ENCODE peak calls at places on chromosomes 13 and 19, in six cellular contexts. S is thyroid gland, X is endodermal cell, M is WTC11, Z is fibroblast of the aortic adventitia, F is A549. W is an unnamed sample.

GRCh38 chr19:17734146-17734545 is 14.9 kb downstream of the MAP1S start:
- DNase-seq in Z (no peak), X (no peak), F (no peak), M (no peak), S (no peak), W (no peak)

GRCh38 chr19:41025411-41025810 is 34.3 kb downstream of the CYP2B6 start:
- DNase-seq in X (no peak), Z (no peak), F (no peak), S (no peak), M (no peak), W (no peak)

GRCh38 chr13:105220063-105220462 is 1315.4 kb downstream of the EFNB2 start:
- DNase-seq in F (no peak), S (no peak), X (no peak), Z (no peak), M (no peak), W (no peak)

GRCh38 chr19:35782589-35782988 is 7.2 kb downstream of the ARHGAP33 start:
- DNase-seq in S (no peak), Z (no peak), M (no peak), X (no peak), F (no peak), W (no peak)

GRCh38 chr19:2176336-2176994 is 12.7 kb downstream of the DOT1L start:
- DNase-seq in X (no peak), M (no peak), F (no peak), Z (no peak), S (peak), W (no peak)

GRCh38 chr13:26961890-26962615 is 201.5 kb upstream of the GPR12 start:
- DNase-seq in F (no peak), X (no peak), M (no peak), S (no peak), Z (no peak), W (no peak)

GRCh38 chr19:2337329-2337707 is 8.8 kb downstream of the SPPL2B start:
- DNase-seq in S (no peak), X (peak), M (peak), F (no peak), Z (peak), W (no peak)

GRCh38 chr13:92807343-92807742 is 419.3 kb upstream of the GPC6 start:
- DNase-seq in S (no peak), F (no peak), M (no peak), Z (peak), X (no peak), W (no peak)

GRCh38 chr19:20162821-20163220 is 4.2 kb upstream of the ZNF486 start:
- DNase-seq in Z (no peak), S (no peak), F (no peak), M (no peak), X (no peak), W (peak)

GRCh38 chr19:35813043-35813890 is 622 bp upstream of the PRODH2 start:
- DNase-seq in Z (no peak), M (no peak), X (no peak), F (no peak), S (no peak), W (no peak)

GRCh38 chr13:60163525-60164471 is at the start of gene DIAPH3:
- DNase-seq in S (peak), X (peak), Z (peak), M (peak), F (peak), W (peak)

GRCh38 chr19:11421607-11422098 is 2.5 kb upstream of the RGL3 start:
- DNase-seq in Z (no peak), M (peak), F (no peak), X (peak), S (peak), W (peak)

GRCh38 chr13:40318366-40318765 is 348.1 kb downstream of the FOXO1 start:
- DNase-seq in X (no peak), M (no peak), S (peak), Z (no peak), F (no peak), W (no peak)

GRCh38 chr13:110528371-110528770 is 33.2 kb downstream of the RAB20 start:
- DNase-seq in F (no peak), M (no peak), Z (peak), X (no peak), S (no peak), W (no peak)

GRCh38 chr19:46945668-46946067 is 74.0 kb upstream of the NPAS1 start:
- DNase-seq in X (no peak), S (peak), F (no peak), M (no peak), Z (peak), W (no peak)

GRCh38 chr13:76868451-76868850 is 17.8 kb downstream of the KCTD12 start:
- DNase-seq in Z (no peak), S (no peak), X (no peak), F (no peak), M (no peak), W (no peak)

GRCh38 chr19:12757544-12758274 is 6.1 kb downstream of the BEST2 start:
- DNase-seq in M (peak), F (peak), S (peak), Z (peak), X (peak), W (peak)

GRCh38 chr13:94248454-94249233 is 230.8 kb downstream of the DCT start:
- DNase-seq in F (no peak), X (no peak), S (no peak), Z (peak), M (no peak), W (no peak)

GRCh38 chr19:42497492-42498226 is 30.6 kb downstream of the CEACAM1 start:
- DNase-seq in M (no peak), Z (no peak), F (peak), S (no peak), X (no peak), W (no peak)

GRCh38 chr19:403221-404036 is 5.5 kb downstream of the C2CD4C start:
- DNase-seq in S (peak), F (no peak), X (peak), Z (no peak), M (no peak), W (no peak)

GRCh38 chr19:51703655-51704515 is 10.8 kb downstream of the SPACA6 start:
- DNase-seq in M (peak), Z (peak), X (peak), S (peak), F (peak), W (peak)

GRCh38 chr13:29160862-29161261 is 340.7 kb downstream of the MTUS2 start:
- DNase-seq in S (no peak), X (no peak), F (no peak), Z (no peak), M (no peak), W (no peak)

GRCh38 chr19:31574251-31574973 is 225.2 kb upstream of the TSHZ3 start:
- DNase-seq in F (no peak), Z (no peak), S (no peak), M (no peak), X (peak), W (no peak)

GRCh38 chr19:2477141-2477710 is 1.3 kb downstream of the GADD45B start:
- DNase-seq in S (peak), Z (peak), M (no peak), X (peak), F (no peak), W (no peak)

GRCh38 chr13:95937700-95938320 is 115.4 kb downstream of the UGGT2 start:
- DNase-seq in M (no peak), F (no peak), Z (no peak), X (no peak), S (no peak), W (no peak)

GRCh38 chr19:5424192-5424973 is 30.8 kb upstream of the ZNRF4 start:
- DNase-seq in X (no peak), M (no peak), Z (no peak), S (no peak), F (no peak), W (no peak)

GRCh38 chr13:79631260-79631659 is 150.3 kb downstream of the NDFIP2 start:
- DNase-seq in S (peak), X (no peak), F (peak), Z (peak), M (no peak), W (no peak)

GRCh38 chr19:49475995-49476880 is 2.2 kb downstream of the FLT3LG start:
- DNase-seq in F (peak), X (peak), M (peak), S (peak), Z (no peak), W (peak)

GRCh38 chr19:18846862-18847515 is 15.2 kb downstream of the UPF1 start:
- DNase-seq in M (peak), X (peak), F (peak), Z (peak), S (peak), W (peak)

GRCh38 chr19:51398096-51398704 is 7.8 kb upstream of the C19orf84 start:
- DNase-seq in S (no peak), Z (peak), M (no peak), F (peak), X (no peak), W (no peak)

GRCh38 chr19:28012361-28012760 is 1200.6 kb downstream of the UQCRFS1 start:
- DNase-seq in Z (no peak), S (no peak), X (peak), M (peak), F (no peak), W (peak)
- TF ChIP-seq CTCF in Z (no peak), S (no peak), X (peak), M (peak), F (no peak), W (no peak)

GRCh38 chr13:70842062-70842644 is 733.9 kb upstream of the KLHL1 start:
- DNase-seq in F (no peak), S (no peak), X (peak), M (no peak), Z (no peak), W (no peak)
- TF ChIP-seq CTCF in F (no peak), S (no peak), X (peak), M (no peak), Z (no peak), W (no peak)

GRCh38 chr13:47004022-47004421 is 107.2 kb upstream of the HTR2A start:
- DNase-seq in M (no peak), Z (peak), F (no peak), S (no peak), X (no peak), W (no peak)
- TF ChIP-seq CTCF in M (no peak), Z (peak), F (no peak), S (no peak), X (peak), W (no peak)

GRCh38 chr13:44932171-44932849 is 57.0 kb downstream of the NUFIP1 start:
- DNase-seq in X (no peak), S (no peak), Z (peak), F (no peak), M (no peak), W (no peak)
- TF ChIP-seq CTCF in X (no peak), S (no peak), Z (no peak), F (no peak), M (no peak), W (no peak)

GRCh38 chr13:48579167-48579918 is 46.5 kb upstream of the RCBTB2 start:
- DNase-seq in F (no peak), M (no peak), X (no peak), Z (no peak), S (no peak), W (no peak)

GRCh38 chr13:48580886-48581285 is 48.0 kb upstream of the RCBTB2 start:
- DNase-seq in X (no peak), F (no peak), S (no peak), M (no peak), Z (peak), W (no peak)

GRCh38 chr13:48576448-48576993 is 43.6 kb upstream of the RCBTB2 start:
- DNase-seq in F (no peak), X (no peak), S (no peak), M (no peak), Z (no peak), W (no peak)

GRCh38 chr13:48580185-48580803 is 47.4 kb upstream of the RCBTB2 start:
- DNase-seq in S (peak), F (peak), Z (peak), M (peak), X (peak), W (peak)

GRCh38 chr13:48578516-48579166 is 45.8 kb upstream of the RCBTB2 start:
- DNase-seq in Z (no peak), S (no peak), M (no peak), F (no peak), X (no peak), W (no peak)
- TF ChIP-seq CTCF in Z (no peak), S (no peak), M (no peak), F (no peak), X (no peak), W (no peak)

GRCh38 chr13:20177049-20177831 is 15.5 kb downstream of the GJB2 start:
- DNase-seq in X (peak), Z (no peak), F (no peak), M (no peak), S (no peak), W (no peak)
- TF ChIP-seq CTCF in X (no peak), Z (no peak), F (no peak), M (no peak), S (no peak), W (no peak)

GRCh38 chr19:34431681-34432402 is 3.7 kb downstream of the UBA2 start:
- DNase-seq in F (no peak), X (no peak), Z (no peak), M (no peak), S (no peak), W (no peak)

GRCh38 chr19:34429553-34429952 is 1.4 kb downstream of the UBA2 start:
- DNase-seq in F (no peak), M (no peak), S (no peak), X (no peak), Z (no peak), W (no peak)

GRCh38 chr19:34430738-34431625 is 2.8 kb downstream of the UBA2 start:
- DNase-seq in M (peak), S (no peak), F (peak), Z (peak), X (peak), W (peak)

GRCh38 chr19:34426096-34426661 is 2.0 kb upstream of the UBA2 start:
- DNase-seq in X (no peak), S (no peak), Z (no peak), M (no peak), F (no peak), W (no peak)

GRCh38 chr19:34428549-34429285 is 536 bp downstream of the UBA2 start:
- DNase-seq in F (peak), Z (peak), X (no peak), S (peak), M (no peak), W (peak)
- TF ChIP-seq CTCF in F (no peak), Z (no peak), X (no peak), S (no peak), M (no peak), W (no peak)